ENCODE peak calls at places on chromosomes 5 and 9, in ten cellular contexts. One of them, this sample, is unnamed.

GRCh38 chr5:151022511-151023018 is 2.2 kb downstream of the GPX3 start:
- DNase-seq in mesothelial cell of epicardium: no peak
- DNase-seq in astrocyte: peak
- DNase-seq in sigmoid colon: no peak
- DNase-seq in NB4: no peak
- DNase-seq in HFFc6: no peak
- DNase-seq in LNCaP clone FGC: no peak
- DNase-seq in AG10803: no peak
- DNase-seq in neural crest cell: no peak
- DNase-seq in RWPE1: peak
- DNase-seq in this sample: no peak

GRCh38 chr9:90860826-90861225 is 59.2 kb downstream of the SYK start:
- DNase-seq in astrocyte: no peak
- DNase-seq in RWPE1: no peak
- DNase-seq in HFFc6: no peak
- DNase-seq in AG10803: no peak
- DNase-seq in mesothelial cell of epicardium: no peak
- DNase-seq in neural crest cell: no peak
- DNase-seq in sigmoid colon: no peak
- DNase-seq in NB4: peak
- DNase-seq in LNCaP clone FGC: no peak
- DNase-seq in this sample: no peak

GRCh38 chr5:52603742-52604141 is 184.0 kb upstream of the ITGA1 start:
- DNase-seq in RWPE1: no peak
- DNase-seq in sigmoid colon: no peak
- DNase-seq in mesothelial cell of epicardium: no peak
- DNase-seq in AG10803: no peak
- DNase-seq in NB4: no peak
- DNase-seq in HFFc6: no peak
- DNase-seq in neural crest cell: no peak
- DNase-seq in astrocyte: no peak
- DNase-seq in LNCaP clone FGC: no peak
- DNase-seq in this sample: no peak

GRCh38 chr5:142703153-142703552 is 17.3 kb upstream of the FGF1 start:
- DNase-seq in LNCaP clone FGC: no peak
- DNase-seq in sigmoid colon: no peak
- DNase-seq in astrocyte: no peak
- DNase-seq in HFFc6: no peak
- DNase-seq in RWPE1: no peak
- DNase-seq in AG10803: no peak
- DNase-seq in neural crest cell: no peak
- DNase-seq in NB4: no peak
- DNase-seq in mesothelial cell of epicardium: no peak
- DNase-seq in this sample: no peak

GRCh38 chr5:166117062-166117743 is 2174.2 kb upstream of the WWC1 start:
- DNase-seq in NB4: no peak
- DNase-seq in mesothelial cell of epicardium: no peak
- DNase-seq in neural crest cell: no peak
- DNase-seq in HFFc6: no peak
- DNase-seq in astrocyte: no peak
- DNase-seq in RWPE1: no peak
- DNase-seq in sigmoid colon: no peak
- DNase-seq in LNCaP clone FGC: no peak
- DNase-seq in AG10803: no peak
- DNase-seq in this sample: no peak

GRCh38 chr9:114098660-114099522 is at the start of gene KIF12:
- DNase-seq in neural crest cell: peak
- DNase-seq in AG10803: no peak
- DNase-seq in HFFc6: no peak
- DNase-seq in RWPE1: peak
- DNase-seq in astrocyte: no peak
- DNase-seq in LNCaP clone FGC: no peak
- DNase-seq in NB4: no peak
- DNase-seq in sigmoid colon: no peak
- DNase-seq in mesothelial cell of epicardium: peak
- DNase-seq in this sample: no peak

GRCh38 chr9:80605129-80605528 is 1033.4 kb downstream of the TLE4 start:
- DNase-seq in astrocyte: peak
- DNase-seq in NB4: peak
- DNase-seq in sigmoid colon: no peak
- DNase-seq in LNCaP clone FGC: peak
- DNase-seq in RWPE1: peak
- DNase-seq in mesothelial cell of epicardium: no peak
- DNase-seq in HFFc6: no peak
- DNase-seq in neural crest cell: no peak
- DNase-seq in AG10803: peak
- DNase-seq in this sample: no peak

GRCh38 chr5:131068893-131069643 is 96.0 kb downstream of the HINT1 start:
- DNase-seq in astrocyte: no peak
- DNase-seq in sigmoid colon: no peak
- DNase-seq in LNCaP clone FGC: no peak
- DNase-seq in mesothelial cell of epicardium: no peak
- DNase-seq in neural crest cell: no peak
- DNase-seq in NB4: no peak
- DNase-seq in AG10803: no peak
- DNase-seq in HFFc6: no peak
- DNase-seq in RWPE1: no peak
- DNase-seq in this sample: no peak

GRCh38 chr9:4640027-4640426 is 22.1 kb upstream of the PLPP6 start:
- DNase-seq in neural crest cell: peak
- DNase-seq in NB4: peak
- DNase-seq in HFFc6: no peak
- DNase-seq in mesothelial cell of epicardium: no peak
- DNase-seq in sigmoid colon: no peak
- DNase-seq in RWPE1: no peak
- DNase-seq in LNCaP clone FGC: no peak
- DNase-seq in AG10803: no peak
- DNase-seq in astrocyte: peak
- DNase-seq in this sample: no peak

GRCh38 chr5:127739807-127740384 is 36.7 kb downstream of the CCDC192 start:
- DNase-seq in NB4: peak
- DNase-seq in AG10803: no peak
- DNase-seq in neural crest cell: no peak
- DNase-seq in HFFc6: no peak
- DNase-seq in LNCaP clone FGC: no peak
- DNase-seq in astrocyte: no peak
- DNase-seq in mesothelial cell of epicardium: no peak
- DNase-seq in RWPE1: no peak
- DNase-seq in sigmoid colon: no peak
- DNase-seq in this sample: no peak

GRCh38 chr5:97142521-97143254 is at the start of gene LIX1:
- DNase-seq in neural crest cell: peak
- DNase-seq in sigmoid colon: no peak
- DNase-seq in mesothelial cell of epicardium: no peak
- DNase-seq in HFFc6: peak
- DNase-seq in astrocyte: no peak
- DNase-seq in AG10803: peak
- DNase-seq in NB4: peak
- DNase-seq in LNCaP clone FGC: no peak
- DNase-seq in RWPE1: peak
- DNase-seq in this sample: peak

GRCh38 chr5:1374030-1374679 is 29.3 kb upstream of the CLPTM1L start:
- DNase-seq in mesothelial cell of epicardium: no peak
- DNase-seq in LNCaP clone FGC: no peak
- DNase-seq in sigmoid colon: no peak
- DNase-seq in neural crest cell: no peak
- DNase-seq in RWPE1: no peak
- DNase-seq in astrocyte: no peak
- DNase-seq in HFFc6: no peak
- DNase-seq in NB4: no peak
- DNase-seq in AG10803: no peak
- DNase-seq in this sample: no peak

GRCh38 chr5:96751203-96752169 is 56.3 kb downstream of the ERAP1 start:
- DNase-seq in NB4: no peak
- DNase-seq in sigmoid colon: no peak
- DNase-seq in AG10803: no peak
- DNase-seq in RWPE1: no peak
- DNase-seq in LNCaP clone FGC: no peak
- DNase-seq in astrocyte: no peak
- DNase-seq in mesothelial cell of epicardium: no peak
- DNase-seq in neural crest cell: peak
- DNase-seq in HFFc6: no peak
- DNase-seq in this sample: no peak

GRCh38 chr9:131704195-131704983 is 35.5 kb downstream of the RAPGEF1 start:
- DNase-seq in mesothelial cell of epicardium: no peak
- DNase-seq in NB4: no peak
- DNase-seq in astrocyte: no peak
- DNase-seq in AG10803: no peak
- DNase-seq in neural crest cell: no peak
- DNase-seq in RWPE1: peak
- DNase-seq in LNCaP clone FGC: no peak
- DNase-seq in sigmoid colon: no peak
- DNase-seq in HFFc6: no peak
- DNase-seq in this sample: no peak
- TF ChIP-seq CTCF in mesothelial cell of epicardium: no peak
- TF ChIP-seq CTCF in NB4: no peak
- TF ChIP-seq CTCF in astrocyte: no peak
- TF ChIP-seq CTCF in AG10803: no peak
- TF ChIP-seq CTCF in neural crest cell: no peak
- TF ChIP-seq CTCF in RWPE1: no peak
- TF ChIP-seq CTCF in LNCaP clone FGC: no peak
- TF ChIP-seq CTCF in sigmoid colon: no peak
- TF ChIP-seq CTCF in HFFc6: no peak
- TF ChIP-seq CTCF in this sample: no peak

DNA sequence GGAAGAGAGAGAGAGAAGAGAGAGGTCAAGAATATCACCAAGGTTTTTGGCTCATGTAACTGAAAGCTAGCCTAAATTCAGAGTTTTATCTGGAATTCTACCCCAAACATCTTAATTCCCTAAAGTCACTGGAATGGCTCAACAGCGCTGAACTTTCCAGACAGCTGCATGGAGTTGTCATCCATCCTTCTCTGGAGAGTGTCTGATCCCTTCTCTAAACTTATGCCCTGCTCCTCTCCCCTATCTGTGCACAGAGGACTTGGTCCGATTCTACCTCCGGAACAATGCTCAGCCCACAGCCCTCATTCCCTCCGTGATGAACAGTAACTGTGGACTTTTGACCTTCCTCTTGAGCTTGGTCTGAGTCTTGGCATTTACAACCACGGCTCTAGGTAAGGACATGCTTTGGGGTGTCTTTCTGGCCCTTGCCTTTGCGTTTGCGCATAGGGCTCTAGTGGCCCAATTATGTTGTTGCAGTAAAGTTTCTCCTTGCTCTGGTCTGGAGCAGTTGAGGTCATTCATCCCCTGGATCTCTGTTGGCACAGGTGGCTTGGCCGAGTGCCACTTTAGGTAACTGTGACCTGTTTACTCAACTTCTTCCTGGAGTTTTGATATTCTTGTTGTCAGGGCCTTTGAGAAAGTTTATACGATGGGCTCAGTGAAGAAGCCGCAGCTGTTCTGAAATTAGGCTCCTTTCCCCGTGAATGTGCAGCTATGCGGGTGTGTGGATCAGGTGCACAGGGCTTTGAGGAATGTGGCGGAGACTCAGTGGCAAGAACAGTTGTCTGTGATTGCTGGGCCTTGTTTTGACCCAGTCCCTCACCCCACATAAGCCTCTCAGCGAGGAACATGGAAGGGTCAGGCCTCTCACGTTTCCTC is 18.4 kb upstream of the CD180 start:
- DNase-seq in neural crest cell: no peak
- DNase-seq in NB4: no peak
- DNase-seq in mesothelial cell of epicardium: no peak
- DNase-seq in astrocyte: no peak
- DNase-seq in RWPE1: no peak
- DNase-seq in HFFc6: no peak
- DNase-seq in AG10803: no peak
- DNase-seq in sigmoid colon: peak
- DNase-seq in LNCaP clone FGC: peak
- DNase-seq in this sample: no peak
- TF ChIP-seq CTCF in neural crest cell: no peak
- TF ChIP-seq CTCF in NB4: no peak
- TF ChIP-seq CTCF in mesothelial cell of epicardium: no peak
- TF ChIP-seq CTCF in astrocyte: no peak
- TF ChIP-seq CTCF in RWPE1: no peak
- TF ChIP-seq CTCF in HFFc6: no peak
- TF ChIP-seq CTCF in AG10803: no peak
- TF ChIP-seq CTCF in sigmoid colon: no peak
- TF ChIP-seq CTCF in LNCaP clone FGC: peak
- TF ChIP-seq CTCF in this sample: no peak

DNA sequence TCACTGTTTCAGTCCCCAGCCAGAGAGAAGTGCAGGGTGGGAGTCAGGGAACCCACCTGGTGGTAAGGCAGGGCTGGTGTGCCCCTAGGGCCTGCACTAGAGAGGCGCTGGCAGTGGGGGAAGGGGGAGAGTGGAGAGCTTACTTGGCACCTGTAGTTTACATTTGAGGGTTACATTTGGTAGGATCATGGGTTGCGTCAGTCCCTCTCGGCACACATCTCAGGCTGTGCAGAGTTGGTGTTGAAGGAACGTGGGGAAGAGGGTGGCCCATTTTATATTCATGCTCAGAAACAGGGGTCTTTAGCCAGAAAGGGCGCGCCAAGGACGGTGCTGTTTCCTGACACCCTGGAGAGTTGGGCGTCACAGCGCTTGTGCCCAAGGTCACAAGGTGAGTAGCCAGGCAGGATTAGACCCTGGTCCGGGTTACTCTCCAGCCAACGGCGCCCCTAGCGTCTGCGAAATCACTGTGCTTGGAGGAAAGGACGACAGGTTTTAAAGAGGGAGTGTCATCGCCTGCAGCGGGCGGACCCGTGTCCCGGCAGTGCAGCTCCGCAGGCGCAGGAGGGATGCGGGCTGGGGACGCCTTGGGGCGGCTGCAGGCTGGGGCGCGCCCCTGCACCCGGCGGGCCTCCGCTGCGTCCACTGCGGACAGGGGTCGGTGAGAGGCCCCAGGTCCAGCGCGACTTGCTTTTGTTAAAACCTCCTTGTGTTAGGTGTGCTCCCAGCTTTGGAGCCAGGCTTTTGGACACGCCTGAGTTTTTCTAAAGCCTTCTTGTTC is 272.6 kb downstream of the FANCC start:
- DNase-seq in HFFc6: no peak
- DNase-seq in NB4: no peak
- DNase-seq in neural crest cell: peak
- DNase-seq in sigmoid colon: no peak
- DNase-seq in RWPE1: peak
- DNase-seq in AG10803: no peak
- DNase-seq in mesothelial cell of epicardium: no peak
- DNase-seq in astrocyte: no peak
- DNase-seq in LNCaP clone FGC: no peak
- DNase-seq in this sample: no peak
- TF ChIP-seq CTCF in HFFc6: no peak
- TF ChIP-seq CTCF in NB4: no peak
- TF ChIP-seq CTCF in neural crest cell: peak
- TF ChIP-seq CTCF in sigmoid colon: peak
- TF ChIP-seq CTCF in RWPE1: peak
- TF ChIP-seq CTCF in AG10803: no peak
- TF ChIP-seq CTCF in mesothelial cell of epicardium: peak
- TF ChIP-seq CTCF in astrocyte: no peak
- TF ChIP-seq CTCF in LNCaP clone FGC: no peak
- TF ChIP-seq CTCF in this sample: no peak

DNA sequence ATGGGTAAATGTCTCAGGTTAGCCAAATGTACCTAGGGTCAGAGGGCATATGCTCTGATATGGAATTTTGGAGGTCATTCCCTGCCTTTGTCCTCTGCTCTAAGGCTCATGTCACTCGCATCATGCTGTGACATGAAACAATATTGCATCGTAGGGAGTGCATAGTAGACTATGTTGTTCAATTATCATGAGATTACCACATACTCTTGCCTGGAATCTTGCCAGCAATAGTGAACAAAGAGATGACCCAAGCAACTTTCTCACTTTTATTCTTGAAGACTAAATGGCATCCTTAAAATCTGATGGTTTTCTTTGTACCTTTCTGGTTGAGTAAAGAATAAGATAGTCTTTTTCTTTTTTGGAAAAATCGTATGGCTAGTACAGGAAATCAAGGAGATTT is 27.7 kb downstream of the ZNF462 start:
- DNase-seq in NB4: no peak
- DNase-seq in RWPE1: no peak
- DNase-seq in astrocyte: no peak
- DNase-seq in sigmoid colon: no peak
- DNase-seq in LNCaP clone FGC: no peak
- DNase-seq in mesothelial cell of epicardium: no peak
- DNase-seq in AG10803: no peak
- DNase-seq in neural crest cell: no peak
- DNase-seq in HFFc6: no peak
- DNase-seq in this sample: no peak
- TF ChIP-seq CTCF in NB4: no peak
- TF ChIP-seq CTCF in RWPE1: no peak
- TF ChIP-seq CTCF in astrocyte: no peak
- TF ChIP-seq CTCF in sigmoid colon: no peak
- TF ChIP-seq CTCF in LNCaP clone FGC: no peak
- TF ChIP-seq CTCF in mesothelial cell of epicardium: no peak
- TF ChIP-seq CTCF in AG10803: no peak
- TF ChIP-seq CTCF in neural crest cell: no peak
- TF ChIP-seq CTCF in HFFc6: no peak
- TF ChIP-seq CTCF in this sample: no peak

This sample was measured in D721Med.